ENCODE peak calls at places on chromosome 12, in four cellular contexts. One of them, this sample, is unnamed.

GRCh38 chr12:53195516-53196420 is 11.3 kb downstream of the ITGB7 start:
- DNase-seq in trophoblast cell: no peak
- DNase-seq in H9: no peak
- DNase-seq in H1: no peak
- DNase-seq in this sample: no peak

GRCh38 chr12:53324779-53325538 is 3.5 kb upstream of the AAAS start:
- DNase-seq in trophoblast cell: peak; percentile 85
- DNase-seq in H9: peak; percentile 91
- DNase-seq in H1: peak; percentile 89
- DNase-seq in this sample: peak; percentile 89

GRCh38 chr12:39393890-39394289 is 49.0 kb downstream of the KIF21A start:
- DNase-seq in trophoblast cell: no peak
- DNase-seq in H9: peak; percentile 61
- DNase-seq in H1: no peak
- DNase-seq in this sample: peak; percentile 30

GRCh38 chr12:68673788-68674187 is 13.0 kb upstream of the NUP107 start:
- DNase-seq in trophoblast cell: no peak
- DNase-seq in H9: no peak
- DNase-seq in H1: no peak
- DNase-seq in this sample: no peak

GRCh38 chr12:45215419-45216296 is at the start of gene ANO6:
- DNase-seq in trophoblast cell: peak; percentile 88
- DNase-seq in H9: peak; percentile 88
- DNase-seq in H1: peak; percentile 89
- DNase-seq in this sample: peak; percentile 93

GRCh38 chr12:40693503-40693863 is 1.2 kb downstream of the CNTN1 start:
- DNase-seq in trophoblast cell: no peak
- DNase-seq in H9: peak; percentile 70
- DNase-seq in H1: peak; percentile 60
- DNase-seq in this sample: peak; percentile 65

GRCh38 chr12:101697930-101698781 is 716 bp downstream of the CHPT1 start:
- DNase-seq in trophoblast cell: peak; percentile 33
- DNase-seq in H9: peak; percentile 40
- DNase-seq in H1: no peak
- DNase-seq in this sample: peak; percentile 32

GRCh38 chr12:116594325-116595038 is 35.3 kb downstream of the MAP1LC3B2 start:
- DNase-seq in trophoblast cell: no peak
- DNase-seq in H9: no peak
- DNase-seq in H1: no peak
- DNase-seq in this sample: no peak

GRCh38 chr12:11228268-11228879 is 41.1 kb downstream of the PRB3 start:
- DNase-seq in trophoblast cell: peak; percentile 40
- DNase-seq in H9: peak; percentile 79
- DNase-seq in H1: peak; percentile 75
- DNase-seq in this sample: peak; percentile 75

GRCh38 chr12:101407054-101407437 is 526 bp downstream of the ARL1 start:
- DNase-seq in trophoblast cell: peak; percentile 28
- DNase-seq in H9: no peak
- DNase-seq in H1: no peak
- DNase-seq in this sample: no peak

GRCh38 chr12:6039894-6040601 is 84.4 kb downstream of the VWF start:
- DNase-seq in trophoblast cell: peak; percentile 41
- DNase-seq in H9: peak; percentile 84
- DNase-seq in H1: peak; percentile 69
- DNase-seq in this sample: peak; percentile 85

GRCh38 chr12:50103767-50104321 is at the start of gene GPD1:
- DNase-seq in trophoblast cell: no peak
- DNase-seq in H9: peak; percentile 76
- DNase-seq in H1: peak; percentile 67
- DNase-seq in this sample: peak; percentile 65

GRCh38 chr12:48002773-48003218 is 1.5 kb downstream of the COL2A1 start:
- DNase-seq in trophoblast cell: peak; percentile 25
- DNase-seq in H9: no peak
- DNase-seq in H1: peak; percentile 71
- DNase-seq in this sample: peak; percentile 45

GRCh38 chr12:85951823-85952222 is 77.7 kb downstream of the NTS start:
- DNase-seq in trophoblast cell: no peak
- DNase-seq in H9: no peak
- DNase-seq in H1: no peak
- DNase-seq in this sample: peak; percentile 56

GRCh38 chr12:69052613-69053408 is 119.8 kb upstream of the CPM start:
- DNase-seq in trophoblast cell: peak; percentile 75
- DNase-seq in H9: peak; percentile 84
- DNase-seq in H1: no peak
- DNase-seq in this sample: peak; percentile 91

GRCh38 chr12:88935856-88936255 is 355.6 kb upstream of the KITLG start:
- DNase-seq in trophoblast cell: no peak
- DNase-seq in H9: no peak
- DNase-seq in H1: no peak
- DNase-seq in this sample: no peak

GRCh38 chr12:12356886-12357696 is at the start of gene BORCS5:
- DNase-seq in trophoblast cell: peak; percentile 98
- DNase-seq in H9: peak; percentile 99
- DNase-seq in H1: peak; percentile 97
- DNase-seq in this sample: peak; percentile 98

GRCh38 chr12:5433081-5433839 is 1.4 kb downstream of the NTF3 start:
- DNase-seq in trophoblast cell: no peak
- DNase-seq in H9: peak; percentile 54
- DNase-seq in H1: no peak
- DNase-seq in this sample: peak; percentile 55

GRCh38 chr12:70920891-70921290 is 353 bp upstream of the PTPRR start:
- DNase-seq in trophoblast cell: no peak
- DNase-seq in H9: peak; percentile 46
- DNase-seq in H1: peak; percentile 52
- DNase-seq in this sample: no peak

GRCh38 chr12:46983959-46984833 is 95.2 kb upstream of the PCED1B start:
- DNase-seq in trophoblast cell: peak; percentile 52
- DNase-seq in H9: peak; percentile 76
- DNase-seq in H1: peak; percentile 53
- DNase-seq in this sample: peak; percentile 88
- H3K4ac ChIP-seq in trophoblast cell: no peak overlapping the region
- H3K4ac ChIP-seq in H9: no peak overlapping the region
- H3K4ac ChIP-seq in H1: no peak overlapping the region
- H3K4ac ChIP-seq in this sample: no peak overlapping the region

GRCh38 chr12:3751151-3752095 is 1.5 kb downstream of the CRACR2A start:
- DNase-seq in trophoblast cell: no peak
- DNase-seq in H9: peak; percentile 22
- DNase-seq in H1: peak; percentile 13
- DNase-seq in this sample: no peak

GRCh38 chr12:3752096-3752709 is 706 bp downstream of the CRACR2A start:
- DNase-seq in trophoblast cell: no peak
- DNase-seq in H9: peak; percentile 29
- DNase-seq in H1: peak; percentile 33
- DNase-seq in this sample: peak; percentile 35

GRCh38 chr12:3748620-3749019 is 4.3 kb downstream of the CRACR2A start:
- DNase-seq in trophoblast cell: no peak
- DNase-seq in H9: peak; percentile 21
- DNase-seq in H1: no peak
- DNase-seq in this sample: no peak

GRCh38 chr12:3752741-3753486 is at the start of gene CRACR2A:
- DNase-seq in trophoblast cell: no peak
- DNase-seq in H9: peak; percentile 90
- DNase-seq in H1: peak; percentile 88
- DNase-seq in this sample: peak; percentile 89

DNA sequence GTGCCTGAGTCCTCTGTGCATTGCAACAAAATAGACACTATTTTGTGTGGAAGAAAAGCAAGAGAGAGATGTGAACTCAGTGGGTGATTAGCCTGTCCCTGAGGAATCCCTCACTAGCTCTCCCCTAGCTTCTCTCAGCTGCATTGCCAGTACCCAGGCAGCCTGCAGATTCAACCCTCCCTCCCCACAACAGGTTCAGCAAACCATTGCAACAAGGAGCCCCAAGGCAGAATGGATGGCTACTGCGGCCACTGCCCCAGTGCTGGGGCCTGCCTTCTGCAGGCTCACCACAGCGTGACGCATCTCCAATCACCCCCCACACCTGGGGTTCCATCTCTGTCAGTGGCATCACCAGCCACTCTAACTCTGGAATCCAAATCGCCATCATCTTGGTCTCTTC is 2.3 kb downstream of the CRACR2A start:
- DNase-seq in trophoblast cell: no peak
- DNase-seq in H9: peak; percentile 29
- DNase-seq in H1: peak; percentile 35
- DNase-seq in this sample: no peak
- H3K79me2 ChIP-seq in trophoblast cell: no peaks in the 10 kb centered on the region
- H3K79me2 ChIP-seq in H9: no peaks in the 10 kb centered on the region
- H3K79me2 ChIP-seq in H1: no peaks in the 10 kb centered on the region
- H3K79me2 ChIP-seq in this sample: no peaks in the 10 kb centered on the region

DNA sequence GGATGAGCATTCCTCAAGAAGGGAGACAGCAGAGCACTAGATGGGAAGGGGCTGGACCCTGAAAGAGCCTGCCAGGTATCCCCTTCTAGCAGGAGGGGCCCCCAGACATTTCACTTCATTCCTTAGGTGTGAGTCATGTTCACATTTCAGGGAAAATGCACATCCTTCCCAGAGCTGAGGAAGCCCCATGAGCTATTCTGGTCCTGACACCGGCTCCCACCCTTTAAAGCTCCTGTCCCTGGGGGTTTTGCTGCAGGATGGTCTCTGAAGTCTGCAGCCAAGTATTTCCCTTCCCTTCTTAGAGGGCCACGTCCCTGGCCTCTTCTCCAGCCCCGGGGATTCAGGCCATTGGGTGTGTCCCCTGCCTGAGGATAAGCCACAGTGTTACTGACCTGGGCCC is 267.0 kb downstream of the CACNA1C start:
- DNase-seq in trophoblast cell: no peak
- DNase-seq in H9: no peak
- DNase-seq in H1: no peak
- DNase-seq in this sample: peak; percentile 34
- H3K18ac ChIP-seq in trophoblast cell: peak overlapping the region; percentile 1
- H3K18ac ChIP-seq in H9: no peak overlapping the region
- H3K18ac ChIP-seq in H1: no peak overlapping the region
- H3K18ac ChIP-seq in this sample: no peak overlapping the region

DNA sequence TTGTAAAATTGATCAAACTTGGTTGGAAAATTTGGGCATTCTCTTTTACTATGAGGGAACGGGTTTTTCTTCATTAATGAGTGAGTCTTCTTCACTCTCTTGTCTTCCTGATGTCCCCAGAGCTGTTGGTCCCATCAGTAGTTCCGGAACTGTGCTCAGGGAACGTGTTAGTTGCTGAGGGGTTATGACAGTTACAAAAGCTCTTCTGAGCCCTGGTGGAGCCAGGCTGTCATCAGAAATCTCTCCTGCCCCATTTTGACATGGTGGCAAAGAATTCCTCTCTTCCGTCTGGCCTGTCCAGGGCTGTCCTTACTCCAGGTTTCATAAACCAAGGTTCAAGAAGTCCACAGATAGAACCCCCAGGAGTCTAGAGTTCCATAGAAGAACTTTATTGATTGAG is 208.5 kb downstream of the SLC41A2 start:
- DNase-seq in trophoblast cell: no peak
- DNase-seq in H9: peak; percentile 17
- DNase-seq in H1: no peak
- DNase-seq in this sample: no peak
- H3K4ac ChIP-seq in trophoblast cell: no peak overlapping the region
- H3K4ac ChIP-seq in H9: no peak overlapping the region
- H3K4ac ChIP-seq in H1: no peak overlapping the region
- H3K4ac ChIP-seq in this sample: no peak overlapping the region

GRCh38 chr12:123030686-123031085 is 50.2 kb downstream of the ARL6IP4 start:
- DNase-seq in trophoblast cell: no peak
- DNase-seq in H9: no peak
- DNase-seq in H1: no peak
- DNase-seq in this sample: no peak
- H3K79me2 ChIP-seq in trophoblast cell: no peaks in the 10 kb centered on the region
- H3K79me2 ChIP-seq in H9: no peaks in the 10 kb centered on the region
- H3K79me2 ChIP-seq in H1: no peaks in the 10 kb centered on the region
- H3K79me2 ChIP-seq in this sample: no peaks in the 10 kb centered on the region

GRCh38 chr12:94148841-94149780 is 734 bp downstream of the PLXNC1 start:
- DNase-seq in trophoblast cell: no peak
- DNase-seq in H9: peak; percentile 77
- DNase-seq in H1: peak; percentile 85
- DNase-seq in this sample: peak; percentile 70

GRCh38 chr12:94152292-94153083 is 4.1 kb downstream of the PLXNC1 start:
- DNase-seq in trophoblast cell: no peak
- DNase-seq in H9: no peak
- DNase-seq in H1: no peak
- DNase-seq in this sample: no peak

GRCh38 chr12:94149781-94150482 is 1.6 kb downstream of the PLXNC1 start:
- DNase-seq in trophoblast cell: no peak
- DNase-seq in H9: peak; percentile 64
- DNase-seq in H1: peak; percentile 69
- DNase-seq in this sample: peak; percentile 72

GRCh38 chr12:94150483-94151225 is 2.3 kb downstream of the PLXNC1 start:
- DNase-seq in trophoblast cell: no peak
- DNase-seq in H9: peak; percentile 61
- DNase-seq in H1: no peak
- DNase-seq in this sample: no peak

GRCh38 chr12:94151577-94151976 is 3.2 kb downstream of the PLXNC1 start:
- DNase-seq in trophoblast cell: no peak
- DNase-seq in H9: no peak
- DNase-seq in H1: no peak
- DNase-seq in this sample: no peak
- H3K18ac ChIP-seq in trophoblast cell: no peak overlapping the region
- H3K18ac ChIP-seq in H9: no peak overlapping the region
- H3K18ac ChIP-seq in H1: no peak overlapping the region
- H3K18ac ChIP-seq in this sample: no peak overlapping the region

GRCh38 chr12:54421175-54421872 is 2.3 kb upstream of the ITGA5 start:
- DNase-seq in trophoblast cell: no peak
- DNase-seq in H9: no peak
- DNase-seq in H1: no peak
- DNase-seq in this sample: no peak
- H3K4ac ChIP-seq in trophoblast cell: no peak overlapping the region
- H3K4ac ChIP-seq in H9: no peak overlapping the region
- H3K4ac ChIP-seq in H1: peak overlapping the region; percentile 23
- H3K4ac ChIP-seq in this sample: peak overlapping the region; percentile 56

GRCh38 chr12:62347922-62348650 is 87.9 kb downstream of the USP15 start:
- DNase-seq in trophoblast cell: no peak
- DNase-seq in H9: no peak
- DNase-seq in H1: no peak
- DNase-seq in this sample: no peak

GRCh38 chr12:62350554-62350953 is 90.3 kb downstream of the USP15 start:
- DNase-seq in trophoblast cell: no peak
- DNase-seq in H9: no peak
- DNase-seq in H1: no peak
- DNase-seq in this sample: no peak

GRCh38 chr12:62345667-62346066 is 85.5 kb downstream of the USP15 start:
- DNase-seq in trophoblast cell: no peak
- DNase-seq in H9: no peak
- DNase-seq in H1: no peak
- DNase-seq in this sample: no peak

GRCh38 chr12:62346817-62347216 is 86.6 kb downstream of the USP15 start:
- DNase-seq in trophoblast cell: no peak
- DNase-seq in H9: no peak
- DNase-seq in H1: no peak
- DNase-seq in this sample: no peak

DNA sequence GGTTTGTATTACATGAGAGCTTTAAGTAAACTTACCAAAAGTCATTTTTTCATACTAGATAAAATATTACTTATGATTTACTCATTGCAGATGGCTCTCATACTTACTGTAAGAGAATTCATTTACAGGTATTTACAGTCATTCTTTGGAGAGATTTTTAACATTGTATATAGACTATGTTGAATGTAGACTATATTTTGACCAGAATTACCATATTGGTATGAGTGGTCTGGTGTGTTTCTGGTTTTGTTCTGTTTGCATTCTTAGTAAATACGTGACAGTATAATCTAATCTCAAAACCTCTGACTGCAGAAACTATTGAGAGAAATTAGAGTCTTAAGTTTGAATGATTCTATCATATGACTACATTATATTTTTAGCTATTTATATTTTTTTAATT is 91.1 kb downstream of the USP15 start:
- DNase-seq in trophoblast cell: no peak
- DNase-seq in H9: no peak
- DNase-seq in H1: no peak
- DNase-seq in this sample: no peak
- H3K79me2 ChIP-seq in trophoblast cell: no peaks in the 10 kb centered on the region
- H3K79me2 ChIP-seq in H9: no peaks in the 10 kb centered on the region
- H3K79me2 ChIP-seq in H1: no peaks in the 10 kb centered on the region
- H3K79me2 ChIP-seq in this sample: no peaks in the 10 kb centered on the region

This sample was measured in mesendoderm.